ENCODE peak calls at places on chromosome 12, in eight cellular contexts. D is testis, R is aorta, J is colonic mucosa, G is OCI-LY7, F is gastrocnemius medialis, L is right lobe of liver, B is endodermal cell. O is an unnamed sample.

GRCh38 chr12:113097716-113098427 is 37.7 kb downstream of the RASAL1 start:
- DNase-seq in D (peak; percentile 71), R (no peak), J (no peak), G (no peak), F (peak; percentile 17), L (no peak), B (peak; percentile 87), O (peak; percentile 64)

GRCh38 chr12:105218434-105218833 is 17.5 kb downstream of the APPL2 start:
- DNase-seq in D (no peak), R (no peak), J (no peak), G (no peak), F (no peak), L (no peak), B (no peak), O (no peak)

GRCh38 chr12:130127909-130128763 is 34.1 kb upstream of the FZD10 start:
- DNase-seq in D (peak; percentile 37), R (no peak), J (peak; percentile 23), G (no peak), F (peak; percentile 35), L (no peak), B (no peak), O (no peak)

GRCh38 chr12:31278445-31279242 is 47.3 kb downstream of the SINHCAF start:
- DNase-seq in D (no peak), R (no peak), J (no peak), G (no peak), F (no peak), L (no peak), B (no peak), O (no peak)

GRCh38 chr12:1573960-1574862 is 20.2 kb downstream of the FBXL14 start:
- DNase-seq in D (no peak), R (no peak), J (no peak), G (no peak), F (no peak), L (no peak), B (no peak), O (no peak)

GRCh38 chr12:53097564-53098353 is at the start of gene IGFBP6:
- DNase-seq in D (peak; percentile 67), R (peak; percentile 91), J (peak; percentile 62), G (peak; percentile 56), F (peak; percentile 53), L (peak; percentile 69), B (peak; percentile 88), O (peak; percentile 93)

GRCh38 chr12:69351462-69352236 is 3.5 kb downstream of the LYZ start:
- DNase-seq in D (no peak), R (no peak), J (no peak), G (no peak), F (no peak), L (no peak), B (no peak), O (no peak)

GRCh38 chr12:29519585-29520182 is 22.2 kb upstream of the OVCH1 start:
- DNase-seq in D (peak; percentile 43), R (no peak), J (peak; percentile 22), G (peak; percentile 44), F (no peak), L (no peak), B (peak; percentile 70), O (no peak)

GRCh38 chr12:54175130-54175963 is 13.4 kb downstream of the SMUG1 start:
- DNase-seq in D (no peak), R (no peak), J (no peak), G (peak; percentile 20), F (no peak), L (no peak), B (no peak), O (no peak)

GRCh38 chr12:65603428-65604351 is 220.6 kb upstream of the HMGA2 start:
- DNase-seq in D (peak; percentile 21), R (no peak), J (peak; percentile 51), G (no peak), F (no peak), L (no peak), B (peak; percentile 64), O (peak; percentile 16)

GRCh38 chr12:104599272-104599984 is 142.7 kb downstream of the CHST11 start:
- DNase-seq in D (no peak), R (no peak), J (no peak), G (no peak), F (no peak), L (no peak), B (no peak), O (no peak)

GRCh38 chr12:96811083-96811482 is 96.0 kb upstream of the NEDD1 start:
- DNase-seq in D (no peak), R (no peak), J (no peak), G (no peak), F (no peak), L (no peak), B (no peak), O (no peak)

GRCh38 chr12:68970951-68971350 is 38.0 kb upstream of the CPM start:
- DNase-seq in D (no peak), R (no peak), J (no peak), G (no peak), F (no peak), L (no peak), B (no peak), O (no peak)

GRCh38 chr12:53267309-53268008 is 640 bp upstream of the ESPL1 start:
- DNase-seq in D (no peak), R (no peak), J (peak; percentile 32), G (no peak), F (no peak), L (no peak), B (no peak), O (peak; percentile 64)

GRCh38 chr12:43436597-43436996 is 115.4 kb downstream of the ADAMTS20 start:
- DNase-seq in D (no peak), R (no peak), J (no peak), G (no peak), F (no peak), L (no peak), B (no peak), O (no peak)

DNA sequence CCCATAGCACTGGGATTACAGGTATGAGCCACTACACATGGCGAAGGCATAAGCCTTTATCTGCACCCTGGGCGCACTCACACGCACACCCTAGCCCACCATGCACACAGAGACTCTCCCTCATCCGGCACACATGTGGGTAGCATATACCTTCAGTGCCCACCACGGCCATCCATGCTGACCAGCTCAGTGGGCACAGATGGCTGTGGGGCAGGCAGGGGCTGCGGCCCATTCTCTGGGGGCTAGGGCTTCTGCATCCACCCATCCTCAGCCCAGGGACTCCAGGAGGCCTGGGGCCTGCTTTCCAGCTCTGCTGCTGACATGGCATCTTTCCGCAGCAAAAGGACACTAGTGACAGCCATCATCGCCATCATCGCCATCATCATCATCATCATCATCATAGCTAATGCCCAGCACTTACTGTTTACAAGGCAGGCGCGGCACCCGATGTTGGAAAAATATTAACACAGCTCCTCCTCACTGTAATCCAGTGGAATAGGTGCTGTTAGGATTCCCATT is 111.2 kb downstream of the NCOR2 start:
- DNase-seq in D (no peak), R (peak; percentile 61), J (no peak), G (no peak), F (no peak), L (no peak), B (no peak), O (no peak)
- H3K27ac ChIP-seq in D (peak overlapping the region; percentile 80), R (no peak overlapping the region), J (no peak overlapping the region), G (no peak overlapping the region), F (peak overlapping the region; percentile 95), L (no peak overlapping the region), B (no peak overlapping the region), O (no peak overlapping the region)

GRCh38 chr12:6056406-6057211 is 67.9 kb downstream of the VWF start:
- DNase-seq in D (no peak), R (no peak), J (no peak), G (peak; percentile 52), F (no peak), L (peak; percentile 53), B (peak; percentile 91), O (no peak)
- H3K4me1 ChIP-seq in D (peaks cover 13% of the 10 kb centered on the region), R (peaks cover 9% of the 10 kb centered on the region), J (no peaks in the 10 kb centered on the region), G (no peaks in the 10 kb centered on the region), F (no peaks in the 10 kb centered on the region), L (no peaks in the 10 kb centered on the region), B (peaks cover 11% of the 10 kb centered on the region), O (peaks cover 2% of the 10 kb centered on the region)

GRCh38 chr12:116607039-116607438 is 47.9 kb downstream of the MAP1LC3B2 start:
- DNase-seq in D (no peak), R (no peak), J (no peak), G (no peak), F (no peak), L (no peak), B (no peak), O (no peak)

GRCh38 chr12:116604151-116604550 is 45.0 kb downstream of the MAP1LC3B2 start:
- DNase-seq in D (peak; percentile 66), R (peak; percentile 49), J (no peak), G (no peak), F (no peak), L (no peak), B (no peak), O (no peak)

GRCh38 chr12:116603516-116603915 is 44.3 kb downstream of the MAP1LC3B2 start:
- DNase-seq in D (no peak), R (no peak), J (no peak), G (no peak), F (no peak), L (no peak), B (no peak), O (no peak)

GRCh38 chr12:116606397-116606796 is 47.2 kb downstream of the MAP1LC3B2 start:
- DNase-seq in D (no peak), R (no peak), J (no peak), G (no peak), F (no peak), L (no peak), B (no peak), O (no peak)

GRCh38 chr12:116604883-116605641 is 45.9 kb downstream of the MAP1LC3B2 start:
- DNase-seq in D (peak; percentile 41), R (peak; percentile 51), J (no peak), G (no peak), F (no peak), L (no peak), B (no peak), O (no peak)
- H3K27ac ChIP-seq in D (no peak overlapping the region), R (no peak overlapping the region), J (no peak overlapping the region), G (no peak overlapping the region), F (no peak overlapping the region), L (no peak overlapping the region), B (no peak overlapping the region), O (no peak overlapping the region)

DNA sequence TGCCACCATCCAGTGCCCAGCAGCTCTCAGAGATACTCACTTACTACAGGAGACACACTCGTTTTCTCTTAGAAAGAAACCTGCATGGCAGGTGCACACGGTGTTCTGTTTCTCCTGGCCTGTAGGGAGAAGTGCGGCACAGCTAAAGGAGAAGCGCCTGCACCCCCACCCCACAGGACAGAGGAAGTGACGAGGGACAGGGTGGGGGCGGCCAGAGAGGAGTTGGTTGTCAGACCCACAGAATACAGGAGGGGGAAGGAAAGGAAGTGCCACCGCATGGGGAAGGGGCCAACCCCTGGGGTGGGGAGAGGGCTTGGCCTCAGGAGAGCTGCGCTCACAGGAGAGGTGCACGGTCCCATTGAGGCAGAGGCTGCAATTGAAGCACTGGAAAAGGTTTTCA is 8.8 kb downstream of the TNFRSF1A start:
- DNase-seq in D (no peak), R (no peak), J (no peak), G (no peak), F (no peak), L (no peak), B (no peak), O (no peak)
- H3K4me1 ChIP-seq in D (peaks cover 46% of the 10 kb centered on the region), R (no peaks in the 10 kb centered on the region), J (peaks cover 29% of the 10 kb centered on the region), G (peaks cover 55% of the 10 kb centered on the region), F (peaks cover 38% of the 10 kb centered on the region), L (no peaks in the 10 kb centered on the region), B (peaks cover 17% of the 10 kb centered on the region), O (peaks cover 18% of the 10 kb centered on the region)

DNA sequence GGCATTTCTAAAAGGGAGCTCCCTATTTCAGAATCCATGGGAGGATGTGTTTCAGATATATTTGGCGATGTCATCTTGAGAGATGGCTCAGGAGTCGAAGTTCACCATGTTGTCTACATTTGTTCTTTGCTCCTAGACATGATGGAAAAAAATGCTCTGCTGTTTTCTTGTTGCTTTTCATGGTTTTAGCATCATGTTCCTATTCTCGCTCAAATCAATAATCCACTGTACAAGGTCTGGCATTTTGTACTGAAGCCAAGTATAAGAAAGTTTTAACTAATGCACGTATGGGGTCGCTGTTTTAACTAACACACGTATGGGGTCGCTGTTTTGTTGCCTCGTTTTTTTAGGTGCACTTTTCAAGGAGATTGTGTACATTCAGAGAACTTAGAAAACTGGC is 60.9 kb downstream of the PLXNC1 start:
- DNase-seq in D (no peak), R (no peak), J (no peak), G (no peak), F (no peak), L (no peak), B (no peak), O (no peak)
- H3K27ac ChIP-seq in D (no peak overlapping the region), R (no peak overlapping the region), J (no peak overlapping the region), G (peak overlapping the region; percentile 96), F (no peak overlapping the region), L (no peak overlapping the region), B (no peak overlapping the region), O (no peak overlapping the region)